ENCODE peak calls at places on chromosomes 3 and 15, in six cellular contexts. Y is right cardiac atrium, Z is heart right ventricle, W is colonic mucosa, F is lower lobe of right lung, J is fibroblast of lung. L is an unnamed sample. For H3K4me1, the result is how much of the 10 kb centered on the place peaks cover.

GRCh38 chr15:82810863-82811421 is 1.5 kb downstream of the WHAMM start:
- DNase-seq in Z (no peak), Y (no peak), J (no peak), F (no peak), W (no peak), L (no peak)

GRCh38 chr3:27767000-27767399 is 44.9 kb upstream of the EOMES start:
- DNase-seq in F (no peak), Y (no peak), W (no peak), Z (no peak), J (no peak), L (no peak)

GRCh38 chr3:177065285-177066028 is 131.8 kb downstream of the TBL1XR1 start:
- DNase-seq in Y (no peak), F (no peak), W (no peak), Z (no peak), J (peak), L (no peak)

GRCh38 chr3:54962200-54962599 is 34.3 kb upstream of the LRTM1 start:
- DNase-seq in Y (no peak), J (no peak), Z (no peak), W (no peak), F (no peak), L (no peak)

GRCh38 chr3:161263057-161263456 is 41.9 kb downstream of the NMD3 start:
- DNase-seq in W (no peak), J (peak), Y (no peak), Z (no peak), F (no peak), L (no peak)

GRCh38 chr3:40427045-40427669 is 30.0 kb upstream of the RPL14 start:
- DNase-seq in F (no peak), Y (no peak), W (no peak), J (no peak), Z (no peak), L (no peak)

GRCh38 chr3:5095879-5096278 is 26.2 kb upstream of the ARL8B start:
- DNase-seq in W (no peak), J (peak), F (no peak), Z (peak), Y (peak), L (no peak)

GRCh38 chr3:139758654-139759291 is 81.0 kb upstream of the NMNAT3 start:
- DNase-seq in F (no peak), W (no peak), J (no peak), Z (peak), Y (no peak), L (no peak)

GRCh38 chr3:177371903-177372302 is 174.6 kb upstream of the TBL1XR1 start:
- DNase-seq in J (no peak), W (no peak), Y (no peak), Z (no peak), F (no peak), L (no peak)

GRCh38 chr3:13160619-13161018 is 87.4 kb upstream of the IQSEC1 start:
- DNase-seq in J (no peak), Z (no peak), W (no peak), F (no peak), Y (no peak), L (no peak)

GRCh38 chr3:188553569-188553968 is 399.6 kb downstream of the LPP start:
- DNase-seq in Z (no peak), Y (no peak), F (no peak), J (no peak), W (no peak), L (no peak)

GRCh38 chr3:72288955-72289707 is 504.2 kb upstream of the PROK2 start:
- DNase-seq in Y (peak), F (peak), Z (peak), J (peak), W (no peak), L (no peak)

GRCh38 chr3:146165370-146165769 is 4.4 kb upstream of the PLOD2 start:
- DNase-seq in W (no peak), J (peak), Y (no peak), Z (no peak), F (no peak), L (no peak)

GRCh38 chr15:79769081-79769481 is 127.7 kb downstream of the MTHFS start:
- DNase-seq in J (peak), Z (no peak), F (no peak), Y (no peak), W (no peak), L (no peak)

GRCh38 chr3:188133646-188134045 is 20.3 kb upstream of the LPP start:
- DNase-seq in Y (no peak), F (no peak), W (no peak), Z (no peak), J (peak), L (no peak)

GRCh38 chr15:89098281-89098680 is 10.0 kb downstream of the ABHD2 start:
- DNase-seq in J (no peak), Y (no peak), W (no peak), F (no peak), Z (no peak), L (no peak)

GRCh38 chr15:72846027-72846426 is 62.5 kb upstream of the ADPGK start:
- DNase-seq in F (no peak), Y (no peak), J (no peak), W (no peak), Z (no peak), L (no peak)

GRCh38 chr3:153731036-153731435 is 390.2 kb upstream of the ARHGEF26 start:
- DNase-seq in J (no peak), F (no peak), W (no peak), Z (no peak), Y (no peak), L (no peak)

GRCh38 chr15:77862651-77863104 is 214.8 kb downstream of the TBC1D2B start:
- DNase-seq in W (no peak), Y (peak), Z (no peak), F (peak), J (no peak), L (no peak)

GRCh38 chr15:67146875-67147381 is 81.5 kb downstream of the SMAD3 start:
- DNase-seq in Z (peak), W (peak), Y (peak), F (no peak), J (peak), L (no peak)

GRCh38 chr15:34099914-34100313 is 1.7 kb downstream of the EMC7 start:
- DNase-seq in W (no peak), F (no peak), Z (no peak), J (no peak), Y (no peak), L (no peak)

GRCh38 chr3:17111556-17111955 is 226.8 kb downstream of the PLCL2 start:
- DNase-seq in Z (no peak), F (no peak), Y (no peak), J (peak), W (no peak), L (no peak)

GRCh38 chr3:44969170-44969569 is 6.8 kb downstream of the ZDHHC3 start:
- DNase-seq in W (no peak), J (no peak), Z (no peak), F (no peak), Y (no peak), L (no peak)

DNA sequence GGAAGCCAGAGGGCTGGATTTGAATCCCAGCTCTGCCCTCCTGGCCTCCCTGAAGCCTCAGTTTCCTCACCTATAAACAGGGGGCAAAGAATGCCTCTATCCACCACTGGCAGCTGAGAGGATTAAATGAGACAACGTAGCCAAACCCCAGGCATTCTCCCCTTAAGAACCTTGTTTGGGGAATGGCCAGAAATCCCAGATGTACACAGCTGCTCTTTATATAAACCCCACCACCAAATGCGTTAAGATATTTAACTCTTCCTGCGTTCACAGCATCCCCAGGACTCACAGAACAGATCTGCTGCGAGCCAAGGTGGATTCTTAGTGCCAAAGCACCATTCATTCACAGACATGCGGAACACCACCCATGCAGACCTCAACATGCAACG is 5.3 kb downstream of the TLE3 start:
- DNase-seq in F (no peak), W (no peak), J (peak), Y (no peak), Z (no peak), L (no peak)
- H3K4me1 ChIP-seq in F (half or more), W (under half), J (under half), Y (under half), Z (under half), L (under half)

GRCh38 chr3:143081844-143082778 is 37.5 kb upstream of the CHST2 start:
- DNase-seq in J (no peak), F (no peak), W (no peak), Z (no peak), Y (no peak), L (no peak)
- H3K27ac ChIP-seq in J (no peak), F (no peak), W (no peak), Z (no peak), Y (no peak), L (no peak)

GRCh38 chr15:70091649-70092461 is 5.9 kb downstream of the TLE3 start:
- DNase-seq in Z (no peak), Y (no peak), J (peak), F (no peak), W (peak), L (no peak)
- H3K4me1 ChIP-seq in Z (under half), Y (under half), J (under half), F (half or more), W (under half), L (under half)

GRCh38 chr3:119160815-119161214 is 12.6 kb upstream of the UPK1B start:
- DNase-seq in Y (no peak), W (no peak), Z (no peak), F (no peak), J (no peak), L (no peak)
- H3K27ac ChIP-seq in Y (no peak), W (no peak), Z (no peak), F (no peak), J (no peak), L (no peak)

DNA sequence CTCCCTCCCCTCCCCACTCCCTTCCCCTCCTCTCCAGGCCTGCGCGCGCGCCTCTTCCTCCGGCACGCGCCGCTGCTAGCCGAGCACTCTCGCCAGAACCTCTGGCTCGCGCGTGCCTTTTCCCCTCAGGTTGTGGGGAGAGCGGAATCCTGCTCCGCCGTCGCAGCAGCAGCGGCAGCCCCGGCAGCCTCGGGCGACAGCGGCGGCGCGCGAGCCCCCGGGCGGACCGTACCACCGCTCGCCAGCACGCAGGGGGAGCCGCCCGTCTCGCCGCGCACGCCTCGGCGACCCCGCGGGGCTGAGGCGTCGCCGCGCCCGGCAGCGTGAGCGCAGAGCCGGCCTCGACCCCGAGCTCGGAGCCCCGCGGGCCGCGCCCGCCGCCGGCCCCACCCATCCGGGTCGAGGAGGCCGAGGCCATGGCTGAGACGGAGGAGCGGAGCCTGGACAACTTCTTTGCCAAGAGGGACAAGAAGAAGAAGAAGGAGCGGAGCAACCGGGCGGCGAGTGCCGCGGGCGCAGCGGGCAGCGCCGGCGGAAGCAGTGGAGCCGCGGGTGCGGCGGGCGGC is at the start of gene CDV3:
- DNase-seq in W (peak), F (no peak), J (no peak), Z (peak), Y (no peak), L (peak)
- H3K4me1 ChIP-seq in W (under half), F (half or more), J (under half), Z (under half), Y (under half), L (under half)